ENCODE peak calls at places on chromosome 10, in five cellular contexts. Y, D, F, B and Z are unnamed samples.

GRCh38 chr10:34432589-34432988 is 382.5 kb downstream of the PARD3 start:
- DNase-seq in F (no peak), Y (no peak), B (no peak), D (no peak), Z (no peak)

GRCh38 chr10:35961501-35961900 is 319.4 kb upstream of the FZD8 start:
- DNase-seq in Y (no peak), B (no peak), D (no peak), F (no peak), Z (no peak)

GRCh38 chr10:96700477-96701099 is 19.7 kb downstream of the PIK3AP1 start:
- DNase-seq in D (no peak), Y (no peak), F (no peak), B (no peak), Z (no peak)

GRCh38 chr10:121087129-121087528 is 236.0 kb downstream of the WDR11 start:
- DNase-seq in F (no peak), B (peak), D (no peak), Y (no peak), Z (no peak)

GRCh38 chr10:48287417-48288391 is 13.2 kb upstream of the FRMPD2 start:
- DNase-seq in B (peak), Y (no peak), D (peak), F (no peak), Z (no peak)

GRCh38 chr10:62806246-62806645 is 1.7 kb downstream of the ADO start:
- DNase-seq in B (no peak), Y (no peak), D (no peak), F (no peak), Z (no peak)

GRCh38 chr10:58839771-58840170 is 327.1 kb downstream of the BICC1 start:
- DNase-seq in Y (no peak), B (no peak), F (no peak), D (no peak), Z (no peak)

GRCh38 chr10:55024718-55025117 is 223.7 kb upstream of the PCDH15 start:
- DNase-seq in F (no peak), D (no peak), Y (no peak), B (peak), Z (no peak)

DNA sequence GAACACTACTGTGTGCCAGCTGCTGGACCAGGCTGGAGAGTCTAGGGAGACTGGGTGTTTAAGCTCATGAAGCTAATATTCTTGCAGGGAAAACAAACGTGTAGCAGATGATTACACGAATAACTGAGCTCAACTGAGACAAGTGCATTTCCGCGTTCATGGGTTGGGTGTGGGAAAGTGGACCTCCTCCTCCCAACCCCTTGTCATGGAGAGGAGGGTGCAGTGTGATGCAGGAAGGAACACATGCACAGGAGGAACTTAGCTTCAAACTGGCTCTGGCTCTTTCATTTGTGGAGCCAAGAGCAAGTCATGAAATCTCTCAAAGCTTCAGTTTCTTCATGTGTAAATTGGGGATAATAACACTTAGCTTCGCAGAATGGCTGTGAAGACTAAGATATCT is 204.3 kb downstream of the ARHGAP12 start:
- DNase-seq in F (no peak), B (no peak), Y (no peak), D (no peak), Z (no peak)
- TF ChIP-seq YY1 in F (no peak), B (no peak), Y (no peak), D (no peak), Z (no peak)

GRCh38 chr10:132112611-132113010 is 46.9 kb downstream of the JAKMIP3 start:
- DNase-seq in F (no peak), D (no peak), Y (no peak), B (no peak), Z (no peak)
- TF ChIP-seq CHD2 in F (no peak), D (no peak), Y (no peak), B (no peak), Z (no peak)

DNA sequence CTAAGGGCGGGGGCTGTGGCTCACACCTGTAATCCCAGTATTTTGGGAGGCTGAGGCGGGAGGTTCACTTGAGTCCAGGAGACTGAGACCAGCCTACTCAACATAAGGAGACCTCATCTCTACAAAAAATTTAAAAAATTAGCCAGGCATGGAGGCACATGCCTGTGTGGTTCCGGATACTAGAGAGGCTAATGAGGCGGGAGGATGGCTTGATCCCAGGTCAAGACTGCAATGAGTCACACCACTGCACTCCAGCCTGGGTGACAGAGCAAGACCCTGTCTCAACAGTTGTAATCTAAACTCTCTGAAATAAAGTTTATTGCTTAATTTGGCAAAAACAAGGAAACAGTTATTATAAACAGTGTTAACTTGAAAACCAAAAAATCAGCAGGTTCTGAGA is 123.3 kb downstream of the USP6NL start:
- DNase-seq in D (no peak), B (no peak), F (no peak), Y (no peak), Z (no peak)
- TF ChIP-seq YY1 in D (no peak), B (no peak), F (no peak), Y (no peak), Z (no peak)

GRCh38 chr10:89301231-89301630 is 615 bp upstream of the IFIT2 start:
- DNase-seq in Y (no peak), B (no peak), F (peak), D (no peak), Z (no peak)
- TF ChIP-seq CHD2 in Y (no peak), B (no peak), F (no peak), D (no peak), Z (no peak)

GRCh38 chr10:47173929-47174442 is 126.0 kb upstream of the GDF10 start:
- DNase-seq in B (no peak), Y (no peak), F (no peak), D (no peak), Z (no peak)

GRCh38 chr10:47176206-47176902 is 123.6 kb upstream of the GDF10 start:
- DNase-seq in Y (no peak), D (no peak), F (no peak), B (no peak), Z (no peak)

GRCh38 chr10:47176903-47177860 is 122.8 kb upstream of the GDF10 start:
- DNase-seq in F (no peak), Y (no peak), B (no peak), D (no peak), Z (no peak)

GRCh38 chr10:47178537-47179290 is 121.3 kb upstream of the GDF10 start:
- DNase-seq in F (no peak), B (no peak), Y (no peak), D (no peak), Z (no peak)

DNA sequence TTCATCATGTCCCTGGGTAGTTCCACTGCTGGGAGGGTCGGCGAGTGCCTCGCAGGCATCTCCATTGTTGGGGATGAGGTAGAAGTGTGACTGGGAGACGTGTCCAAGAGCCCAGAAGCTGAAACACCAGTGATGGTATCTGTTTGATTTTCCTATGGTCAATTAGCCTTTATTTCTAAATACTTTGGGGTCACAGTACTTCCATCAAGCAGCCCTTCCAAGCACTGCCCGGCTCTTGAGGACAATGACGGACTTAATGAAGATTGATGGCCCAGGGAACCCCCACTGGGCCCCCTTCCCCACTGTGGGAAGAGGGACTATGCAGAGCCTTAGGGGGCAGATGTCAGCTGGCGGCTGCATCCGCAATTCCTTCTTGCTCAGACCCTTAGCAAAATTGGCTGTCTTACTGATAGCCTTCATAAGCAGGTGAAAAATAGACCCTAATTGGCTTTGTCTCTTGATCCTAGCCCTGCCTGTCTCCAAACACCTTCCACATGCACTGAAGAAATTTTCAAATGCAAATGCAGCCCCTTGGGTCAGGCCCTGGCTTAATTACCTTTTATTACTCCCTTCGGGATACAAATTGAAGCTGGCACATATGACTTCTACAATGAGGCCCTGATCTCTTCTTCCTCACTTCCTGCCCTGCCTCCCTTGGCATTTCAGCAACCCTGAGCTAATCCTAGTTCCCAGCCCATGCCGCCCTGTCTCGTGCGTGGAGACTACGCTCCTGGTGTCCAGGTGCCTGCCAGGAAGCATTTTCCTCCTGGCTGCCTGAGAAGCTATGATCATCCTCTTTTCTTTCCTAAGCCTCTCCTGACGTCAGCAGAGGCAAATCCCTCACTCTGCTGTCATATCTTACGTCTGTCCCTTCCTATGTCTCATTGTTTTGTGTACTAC is 124.6 kb upstream of the GDF10 start:
- DNase-seq in D (no peak), Y (no peak), B (no peak), F (no peak), Z (no peak)
- TF ChIP-seq YY1 in D (no peak), Y (no peak), B (no peak), F (no peak), Z (no peak)

DNA sequence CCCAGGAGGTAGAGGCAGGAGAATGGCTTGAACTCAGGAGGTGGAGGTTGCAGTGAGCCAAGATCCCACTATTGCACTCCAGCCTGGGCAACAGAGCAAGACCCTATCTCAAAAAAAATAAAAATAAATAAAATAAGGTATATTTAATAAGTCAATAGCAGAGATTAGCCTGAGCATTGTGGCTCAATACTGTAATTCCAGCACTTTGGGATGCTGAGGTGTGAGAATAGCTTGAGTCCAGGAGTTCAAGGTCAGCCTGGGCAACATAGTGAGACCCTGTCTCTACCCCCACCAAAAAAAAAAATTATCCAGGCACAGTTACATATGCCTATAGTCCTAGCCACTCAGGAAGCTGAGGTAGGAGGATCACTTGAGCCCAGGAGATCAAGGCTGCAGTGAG is 38.4 kb upstream of the OIT3 start:
- DNase-seq in D (no peak), B (no peak), F (no peak), Y (no peak), Z (no peak)
- TF ChIP-seq CHD2 in D (no peak), B (no peak), F (no peak), Y (no peak), Z (no peak)

GRCh38 chr10:33414841-33415240 is 80.4 kb upstream of the NRP1 start:
- DNase-seq in Y (no peak), F (no peak), D (no peak), B (no peak), Z (no peak)

GRCh38 chr10:33413093-33413442 is 78.6 kb upstream of the NRP1 start:
- DNase-seq in Y (no peak), F (no peak), B (no peak), D (no peak), Z (no peak)

GRCh38 chr10:33418309-33418708 is 83.8 kb upstream of the NRP1 start:
- DNase-seq in D (no peak), Y (no peak), B (no peak), F (no peak), Z (no peak)

GRCh38 chr10:33416209-33416608 is 81.7 kb upstream of the NRP1 start:
- DNase-seq in F (no peak), B (no peak), D (no peak), Y (no peak), Z (no peak)

DNA sequence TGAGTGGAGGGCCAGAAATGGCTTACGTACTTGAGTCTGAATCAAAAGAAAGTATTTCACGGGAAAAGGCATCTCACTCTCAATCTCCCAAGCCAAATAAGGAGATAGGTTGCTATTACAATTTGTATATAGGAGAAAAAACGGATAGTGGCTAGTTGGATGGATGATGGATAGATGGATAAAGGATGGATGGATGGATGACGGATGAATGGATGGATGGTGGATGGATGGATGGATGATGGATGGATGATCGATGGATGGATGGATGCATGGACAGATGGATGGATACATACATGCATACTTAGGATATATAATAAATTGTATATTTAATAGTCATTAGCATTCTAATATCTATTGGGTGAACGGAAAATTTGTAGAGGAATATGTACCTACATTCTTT is 82.2 kb upstream of the NRP1 start:
- DNase-seq in B (no peak), F (no peak), D (no peak), Y (no peak), Z (no peak)
- TF ChIP-seq YY1 in B (no peak), F (no peak), D (no peak), Y (no peak), Z (no peak)

GRCh38 chr10:24456319-24456718 is 247.4 kb downstream of the KIAA1217 start:
- DNase-seq in Y (no peak), B (no peak), D (no peak), F (no peak), Z (no peak)
- TF ChIP-seq CHD2 in Y (no peak), B (no peak), D (no peak), F (no peak), Z (no peak)